ENCODE peak calls at places on chromosome X, in five cellular contexts. J is AG09309, O is neural progenitor cell, Y is pancreas, Q is RWPE1. G is an unnamed sample.

GRCh38 chrX:116232833-116233232 is 62.3 kb downstream of the AGTR2 start:
- DNase-seq in J (peak), O (no peak), Y (no peak), Q (peak), G (no peak)

GRCh38 chrX:30141966-30142365 is 73.4 kb upstream of the MAGEB2 start:
- DNase-seq in J (no peak), O (peak), Y (no peak), Q (peak), G (no peak)

GRCh38 chrX:77937291-77937690 is 26.8 kb downstream of the ATP7A start:
- DNase-seq in J (no peak), Q (peak), Y (no peak), O (no peak), G (no peak)

GRCh38 chrX:68838571-68838910 is 9.7 kb downstream of the EFNB1 start:
- DNase-seq in J (no peak), O (no peak), Y (no peak), Q (no peak), G (no peak)

GRCh38 chrX:108590496-108590895 is 145.9 kb downstream of the IRS4 start:
- DNase-seq in O (no peak), Y (no peak), Q (no peak), J (no peak), G (no peak)

GRCh38 chrX:48896611-48897011 is 957 bp downstream of the TIMM17B start:
- DNase-seq in O (peak), Q (no peak), Y (no peak), J (no peak), G (no peak)

GRCh38 chrX:131288738-131289511 is at the start of gene IGSF1:
- DNase-seq in O (peak), Y (peak), J (no peak), Q (no peak), G (no peak)

GRCh38 chrX:56503941-56504673 is 59.3 kb upstream of the UBQLN2 start:
- DNase-seq in Y (no peak), O (no peak), Q (peak), J (no peak), G (no peak)

GRCh38 chrX:9341305-9342201 is 123.3 kb upstream of the TBL1X start:
- DNase-seq in Q (no peak), J (no peak), Y (peak), O (peak), G (no peak)

GRCh38 chrX:31497086-31497485 is 425.2 kb upstream of the FTHL17 start:
- DNase-seq in Q (no peak), Y (no peak), O (no peak), J (no peak), G (no peak)

GRCh38 chrX:15737188-15737956 is 698 bp upstream of the CA5B start:
- DNase-seq in Q (no peak), O (no peak), J (no peak), Y (no peak), G (no peak)

GRCh38 chrX:47499291-47499690 is 16.3 kb upstream of the ZNF41 start:
- DNase-seq in Q (no peak), Y (no peak), O (no peak), J (no peak), G (peak)

GRCh38 chrX:104618106-104618895 is 52.3 kb downstream of the IL1RAPL2 start:
- DNase-seq in J (no peak), Q (peak), O (no peak), Y (no peak), G (no peak)

GRCh38 chrX:18707442-18708049 is at the start of gene PPEF1:
- DNase-seq in O (no peak), J (no peak), Q (no peak), Y (no peak), G (no peak)

GRCh38 chrX:31252133-31252532 is 180.3 kb upstream of the FTHL17 start:
- DNase-seq in Q (no peak), O (no peak), Y (no peak), J (no peak), G (no peak)

GRCh38 chrX:109840585-109840984 is 107.5 kb upstream of the ACSL4 start:
- DNase-seq in Y (no peak), Q (peak), O (no peak), J (peak), G (no peak)

GRCh38 chrX:65750674-65751469 is 83.4 kb downstream of the MSN start:
- DNase-seq in Q (no peak), J (no peak), O (no peak), Y (no peak), G (no peak)

GRCh38 chrX:14508025-14508690 is 21.2 kb upstream of the GLRA2 start:
- DNase-seq in J (no peak), Y (no peak), Q (peak), O (no peak), G (no peak)

GRCh38 chrX:38768079-38768478 is 33.2 kb upstream of the MID1IP1 start:
- DNase-seq in J (no peak), Q (peak), Y (no peak), O (no peak), G (no peak)

GRCh38 chrX:17537652-17538301 is 162.8 kb downstream of the NHS start:
- DNase-seq in Q (no peak), O (peak), J (no peak), Y (no peak), G (no peak)

GRCh38 chrX:30620980-30621716 is 32.1 kb upstream of the GK start:
- DNase-seq in O (no peak), J (peak), Y (no peak), Q (peak), G (no peak)

GRCh38 chrX:132046533-132046932 is 23.4 kb downstream of the STK26 start:
- DNase-seq in Q (no peak), O (no peak), Y (no peak), J (no peak), G (no peak)

GRCh38 chrX:100368167-100368566 is 41.9 kb downstream of the PCDH19 start:
- DNase-seq in Y (no peak), O (peak), J (no peak), Q (peak), G (no peak)

GRCh38 chrX:44105228-44105913 is 132.2 kb upstream of the NDP start:
- DNase-seq in O (peak), J (no peak), Q (no peak), Y (no peak), G (no peak)

GRCh38 chrX:1534321-1535168 is 2.4 kb downstream of the P2RY8 start:
- DNase-seq in O (peak), Y (no peak), J (no peak), Q (no peak), G (peak)

GRCh38 chrX:131366387-131366786 is 77.3 kb upstream of the IGSF1 start:
- DNase-seq in O (no peak), J (no peak), Q (no peak), Y (no peak), G (no peak)

DNA sequence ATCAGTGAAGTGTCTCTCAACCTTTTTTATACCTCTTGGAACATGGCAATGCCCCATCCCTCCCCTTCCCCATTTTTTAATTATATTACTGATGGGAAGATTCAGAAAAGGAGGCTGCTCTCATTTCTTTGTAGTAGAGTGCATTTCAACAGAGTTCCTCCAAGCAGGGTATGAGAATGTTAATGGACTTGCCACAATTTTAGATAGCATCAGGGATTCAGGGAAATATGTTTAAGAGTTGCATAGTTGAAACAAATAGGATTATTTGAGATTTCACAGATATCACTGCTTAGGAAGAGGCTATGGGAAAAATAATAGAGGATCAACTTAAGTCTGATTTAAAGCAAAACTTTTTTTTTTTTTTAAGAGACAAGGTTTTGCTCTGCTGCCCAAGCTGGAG is 46.2 kb downstream of the DIPK2B start:
- DNase-seq in J (no peak), O (no peak), Y (no peak), Q (no peak), G (no peak)
- TF ChIP-seq CTCF in J (no peak), O (no peak), Y (no peak), Q (no peak), G (no peak)

GRCh38 chrX:124211312-124211942 is 121.0 kb upstream of the TEX13D start:
- DNase-seq in Q (peak), O (peak), Y (no peak), J (no peak), G (no peak)
- TF ChIP-seq CTCF in Q (peak), O (peak), Y (peak), J (peak), G (peak)

DNA sequence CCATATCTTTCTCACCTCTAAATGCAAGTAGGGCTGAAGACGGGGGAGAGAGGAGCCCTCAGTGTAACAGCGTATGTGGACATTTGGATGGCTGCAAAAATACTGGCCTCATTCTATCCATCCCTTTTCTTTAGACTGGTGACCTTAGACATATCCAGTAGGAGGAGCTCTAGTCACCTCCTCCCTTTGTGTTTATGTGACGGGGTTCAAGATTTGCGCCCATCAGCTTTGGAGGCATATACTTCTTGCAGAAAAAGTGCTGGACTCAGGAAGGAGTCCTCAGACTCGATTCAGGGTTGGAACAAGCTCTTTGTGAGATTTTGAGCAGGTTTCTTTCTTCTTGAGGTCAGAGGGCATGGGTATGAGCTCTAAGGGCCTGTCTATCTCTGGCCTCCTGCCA is 86.2 kb downstream of the MAMLD1 start:
- DNase-seq in O (no peak), J (no peak), Y (no peak), Q (no peak), G (no peak)
- TF ChIP-seq CTCF in O (peak), J (no peak), Y (no peak), Q (no peak), G (no peak)

GRCh38 chrX:53481093-53481492 is 46.9 kb upstream of the HSD17B10 start:
- DNase-seq in Y (no peak), O (peak), J (no peak), Q (no peak), G (no peak)
- TF ChIP-seq CTCF in Y (no peak), O (peak), J (peak), Q (peak), G (peak)